ENCODE peak calls at places on chromosomes 11 and 22, in eight cellular contexts. Z, E, O, Q, G, N, X and H are unnamed samples.

GRCh38 chr11:73439002-73439843 is 63.0 kb downstream of the RELT start:
- ATAC-seq in O (no peak), N (no peak), E (peak), X (no peak), Z (peak), G (no peak), Q (no peak), H (no peak)

GRCh38 chr11:103491777-103492176 is 382.6 kb downstream of the DYNC2H1 start:
- ATAC-seq in O (no peak), N (no peak), G (no peak), X (no peak), E (no peak), Q (no peak), Z (no peak), H (peak)

GRCh38 chr22:23179381-23180294 is 671 bp upstream of the BCR start:
- ATAC-seq in Q (no peak), G (peak), X (peak), O (no peak), E (peak), N (no peak), Z (peak), H (peak)

GRCh38 chr11:76524919-76525318 is 80.1 kb downstream of the EMSY start:
- ATAC-seq in Q (no peak), X (no peak), E (peak), G (peak), Z (no peak), O (no peak), N (no peak), H (peak)

GRCh38 chr11:1868636-1869291 is 15.9 kb downstream of the LSP1 start:
- ATAC-seq in N (no peak), G (no peak), X (no peak), Z (no peak), E (no peak), O (no peak), Q (no peak), H (no peak)

GRCh38 chr11:63548178-63548577 is 11.6 kb downstream of the PLAAT4 start:
- ATAC-seq in Q (no peak), O (no peak), N (no peak), G (no peak), Z (no peak), E (no peak), X (no peak), H (no peak)

GRCh38 chr11:35360059-35360530 is 59.3 kb downstream of the SLC1A2 start:
- ATAC-seq in N (no peak), Z (no peak), O (no peak), Q (no peak), G (no peak), X (no peak), E (no peak), H (no peak)

GRCh38 chr11:61739966-61740365 is 12.5 kb upstream of the MYRF start:
- ATAC-seq in E (no peak), X (no peak), O (no peak), Z (no peak), N (no peak), G (no peak), Q (no peak), H (no peak)

GRCh38 chr11:17986711-17987220 is 26.1 kb downstream of the SERGEF start:
- ATAC-seq in N (no peak), X (no peak), Q (no peak), E (peak), O (no peak), Z (peak), G (no peak), H (no peak)

GRCh38 chr22:19590696-19591095 is 66.5 kb upstream of the CLDN5 start:
- ATAC-seq in N (no peak), G (no peak), X (no peak), Z (no peak), Q (no peak), E (no peak), O (no peak), H (no peak)